ENCODE peak calls at places on chromosomes 11 and 22, in seven cellular contexts. P is EL; V is HFF-Myc; M is WTC11; G is AG20443; Q is NCI-H524; D is central memory CD8-positive, alpha-beta T cell. I is an unnamed sample.

GRCh38 chr11:112016088-112016764 is 9.0 kb upstream of the DLAT start:
- DNase-seq in P (no peak), V (no peak), M (no peak), G (peak), Q (no peak), D (no peak), I (no peak)

GRCh38 chr11:103744496-103745153 is 291.8 kb upstream of the DDI1 start:
- DNase-seq in P (no peak), V (no peak), M (no peak), G (no peak), Q (no peak), D (no peak), I (no peak)

GRCh38 chr11:74086242-74086884 is 77.5 kb upstream of the UCP3 start:
- DNase-seq in P (no peak), V (no peak), M (no peak), G (no peak), Q (no peak), D (no peak), I (no peak)

GRCh38 chr11:83310718-83311117 is 24.6 kb upstream of the CCDC90B start:
- DNase-seq in P (no peak), V (no peak), M (no peak), G (no peak), Q (no peak), D (no peak), I (no peak)

GRCh38 chr11:83249972-83250593 is 36.1 kb downstream of the CCDC90B start:
- DNase-seq in P (peak), V (peak), M (no peak), G (peak), Q (no peak), D (no peak), I (peak)

GRCh38 chr22:49391436-49391835 is 436.2 kb downstream of the BRD1 start:
- DNase-seq in P (no peak), V (no peak), M (no peak), G (no peak), Q (no peak), D (no peak), I (no peak)

GRCh38 chr11:117606211-117606610 is 190.8 kb downstream of the DSCAML1 start:
- DNase-seq in P (no peak), V (no peak), M (no peak), G (no peak), Q (no peak), D (no peak), I (no peak)

GRCh38 chr11:88179966-88180629 is 4.9 kb upstream of the RAB38 start:
- DNase-seq in P (no peak), V (no peak), M (no peak), G (no peak), Q (no peak), D (no peak), I (no peak)

GRCh38 chr22:19121631-19122142 is 525 bp downstream of the DGCR2 start:
- DNase-seq in P (peak), V (no peak), M (peak), G (peak), Q (no peak), D (no peak), I (peak)

GRCh38 chr22:24996420-24996952 is 44.0 kb downstream of the KIAA1671 start:
- DNase-seq in P (peak), V (no peak), M (peak), G (peak), Q (peak), D (no peak), I (peak)

GRCh38 chr11:131025020-131025419 is 108.7 kb upstream of the SNX19 start:
- DNase-seq in P (peak), V (peak), M (peak), G (peak), Q (peak), D (no peak), I (peak)

GRCh38 chr11:100892886-100893285 is 205.8 kb downstream of the ARHGAP42 start:
- DNase-seq in P (no peak), V (no peak), M (no peak), G (no peak), Q (no peak), D (no peak), I (no peak)

GRCh38 chr11:6474806-6475500 is 1.2 kb upstream of the TRIM3 start:
- DNase-seq in P (no peak), V (no peak), M (no peak), G (no peak), Q (no peak), D (no peak), I (no peak)

GRCh38 chr11:69075421-69076128 is 26.8 kb downstream of the TPCN2 start:
- DNase-seq in P (peak), V (peak), M (no peak), G (peak), Q (no peak), D (no peak), I (no peak)